ENCODE peak calls at places on chromosome X, in five cellular contexts. One of them, this sample, is unnamed.

GRCh38 chrX:112043997-112044396 is 38.6 kb downstream of the TRPC5 start:
- DNase-seq in NCI-H774: no peak
- DNase-seq in AG09309: no peak
- DNase-seq in psoas muscle: no peak
- DNase-seq in iris pigment epithelial cell: peak
- DNase-seq in this sample: no peak

GRCh38 chrX:13579696-13580095 is 10.3 kb downstream of the EGFL6 start:
- DNase-seq in psoas muscle: no peak
- DNase-seq in iris pigment epithelial cell: no peak
- DNase-seq in NCI-H774: no peak
- DNase-seq in AG09309: no peak
- DNase-seq in this sample: no peak

GRCh38 chrX:133185119-133185518 is 33.0 kb downstream of the TFDP3 start:
- DNase-seq in iris pigment epithelial cell: no peak
- DNase-seq in AG09309: no peak
- DNase-seq in psoas muscle: no peak
- DNase-seq in NCI-H774: no peak
- DNase-seq in this sample: no peak

GRCh38 chrX:69077895-69078455 is 87.3 kb downstream of the PJA1 start:
- DNase-seq in psoas muscle: no peak
- DNase-seq in NCI-H774: no peak
- DNase-seq in AG09309: no peak
- DNase-seq in iris pigment epithelial cell: no peak
- DNase-seq in this sample: no peak

GRCh38 chrX:153564047-153564606 is 34.8 kb downstream of the CCNQ start:
- DNase-seq in iris pigment epithelial cell: no peak
- DNase-seq in NCI-H774: peak
- DNase-seq in psoas muscle: peak
- DNase-seq in AG09309: no peak
- DNase-seq in this sample: no peak

GRCh38 chrX:31213941-31214340 is 142.1 kb upstream of the FTHL17 start:
- DNase-seq in AG09309: no peak
- DNase-seq in NCI-H774: no peak
- DNase-seq in psoas muscle: no peak
- DNase-seq in iris pigment epithelial cell: peak
- DNase-seq in this sample: no peak

GRCh38 chrX:70219938-70220764 is 14.3 kb upstream of the AWAT1 start:
- DNase-seq in psoas muscle: no peak
- DNase-seq in NCI-H774: no peak
- DNase-seq in iris pigment epithelial cell: peak
- DNase-seq in AG09309: no peak
- DNase-seq in this sample: no peak

GRCh38 chrX:73903941-73904340 is 340.9 kb downstream of the CHIC1 start:
- DNase-seq in AG09309: no peak
- DNase-seq in NCI-H774: no peak
- DNase-seq in iris pigment epithelial cell: peak
- DNase-seq in psoas muscle: no peak
- DNase-seq in this sample: no peak

GRCh38 chrX:28550331-28550872 is 36.8 kb upstream of the IL1RAPL1 start:
- DNase-seq in psoas muscle: no peak
- DNase-seq in iris pigment epithelial cell: no peak
- DNase-seq in AG09309: no peak
- DNase-seq in NCI-H774: no peak
- DNase-seq in this sample: no peak

GRCh38 chrX:106972896-106973295 is 27.1 kb downstream of the MORC4 start:
- DNase-seq in NCI-H774: no peak
- DNase-seq in AG09309: no peak
- DNase-seq in iris pigment epithelial cell: no peak
- DNase-seq in psoas muscle: no peak
- DNase-seq in this sample: no peak

GRCh38 chrX:63503541-63503940 is 152.4 kb upstream of the SPIN4 start:
- DNase-seq in AG09309: no peak
- DNase-seq in NCI-H774: no peak
- DNase-seq in iris pigment epithelial cell: peak
- DNase-seq in psoas muscle: no peak
- DNase-seq in this sample: peak

GRCh38 chrX:107135076-107135964 is 16.7 kb upstream of the RBM41 start:
- DNase-seq in AG09309: no peak
- DNase-seq in psoas muscle: no peak
- DNase-seq in iris pigment epithelial cell: peak
- DNase-seq in NCI-H774: no peak
- DNase-seq in this sample: no peak

GRCh38 chrX:43655151-43655676 is 885 bp upstream of the MAOA start:
- DNase-seq in psoas muscle: peak
- DNase-seq in iris pigment epithelial cell: peak
- DNase-seq in AG09309: no peak
- DNase-seq in NCI-H774: no peak
- DNase-seq in this sample: no peak

GRCh38 chrX:118637997-118638396 is 89.4 kb upstream of the IL13RA1 start:
- DNase-seq in psoas muscle: no peak
- DNase-seq in iris pigment epithelial cell: peak
- DNase-seq in NCI-H774: no peak
- DNase-seq in AG09309: no peak
- DNase-seq in this sample: no peak

GRCh38 chrX:129773649-129774458 is 5.9 kb upstream of the SASH3 start:
- DNase-seq in psoas muscle: no peak
- DNase-seq in AG09309: no peak
- DNase-seq in iris pigment epithelial cell: no peak
- DNase-seq in NCI-H774: no peak
- DNase-seq in this sample: no peak

GRCh38 chrX:152886716-152887115 is 11.2 kb upstream of the ZNF185 start:
- DNase-seq in AG09309: no peak
- DNase-seq in iris pigment epithelial cell: no peak
- DNase-seq in NCI-H774: no peak
- DNase-seq in psoas muscle: no peak
- DNase-seq in this sample: no peak

GRCh38 chrX:153968754-153969124 is 2.9 kb downstream of the HCFC1 start:
- DNase-seq in NCI-H774: no peak
- DNase-seq in AG09309: no peak
- DNase-seq in psoas muscle: peak
- DNase-seq in iris pigment epithelial cell: peak
- DNase-seq in this sample: no peak

This sample was measured in iPS DF 19.7.